ENCODE peak calls at places on chromosomes 5 and 9, in nine cellular contexts. Y is heart left ventricle; Z is CD8-positive, alpha-beta T cell; V is brain microvascular endothelial cell; H is GM12865; Q is right lobe of liver; O is mucosa of descending colon; I is nephron progenitor cell; X is IMR-90. J is an unnamed sample.

GRCh38 chr5:159899067-159900049 is 16.9 kb upstream of the ADRA1B start:
- DNase-seq in H (no peak), V (no peak), Z (no peak), Q (no peak), I (no peak), O (no peak), X (peak), Y (no peak), J (no peak)

GRCh38 chr5:96288845-96289185 is 144.2 kb downstream of the PCSK1 start:
- DNase-seq in I (no peak), H (no peak), Y (no peak), Q (no peak), V (no peak), O (no peak), Z (no peak), X (peak), J (no peak)

GRCh38 chr5:132215329-132215728 is 12.3 kb downstream of the P4HA2 start:
- DNase-seq in Z (no peak), Y (peak), I (no peak), H (no peak), O (peak), Q (peak), X (peak), V (peak), J (no peak)

GRCh38 chr9:13139641-13140171 is 139.8 kb downstream of the MPDZ start:
- DNase-seq in Y (no peak), Z (no peak), X (peak), O (no peak), H (no peak), V (peak), Q (no peak), I (no peak), J (no peak)

GRCh38 chr9:125142560-125143376 is 560 bp downstream of the SCAI start:
- DNase-seq in Z (peak), H (peak), V (no peak), O (no peak), Q (peak), I (no peak), X (no peak), Y (no peak), J (no peak)

GRCh38 chr9:127966416-127967150 is 14.2 kb downstream of the EEIG1 start:
- DNase-seq in Y (no peak), O (peak), Q (no peak), I (no peak), X (no peak), Z (no peak), H (no peak), V (no peak), J (no peak)

GRCh38 chr9:120922404-120923173 is 4.0 kb downstream of the TRAF1 start:
- DNase-seq in V (no peak), Z (no peak), X (no peak), H (peak), O (no peak), Q (no peak), Y (no peak), I (no peak), J (no peak)

GRCh38 chr5:59034498-59035186 is 451.8 kb downstream of the RAB3C start:
- DNase-seq in O (no peak), V (peak), X (peak), Y (no peak), Q (no peak), H (peak), I (no peak), Z (no peak), J (no peak)

GRCh38 chr5:114447084-114447773 is 85.4 kb downstream of the KCNN2 start:
- DNase-seq in Y (no peak), H (peak), I (no peak), Q (no peak), X (peak), O (no peak), V (no peak), Z (no peak), J (no peak)

GRCh38 chr5:168765220-168766037 is 186.3 kb upstream of the PANK3 start:
- DNase-seq in Q (no peak), Z (no peak), V (no peak), I (peak), X (no peak), O (no peak), Y (peak), H (no peak), J (no peak)

GRCh38 chr9:21395778-21396717 is 10.8 kb upstream of the IFNA2 start:
- DNase-seq in Q (peak), Z (peak), I (peak), V (no peak), Y (peak), X (no peak), H (peak), O (peak), J (no peak)

GRCh38 chr5:72159501-72159911 is 52.2 kb downstream of the MAP1B start:
- DNase-seq in Z (no peak), H (no peak), Y (no peak), V (no peak), I (no peak), Q (no peak), O (no peak), X (peak), J (no peak)

GRCh38 chr5:29587806-29588205 is 1605.7 kb upstream of the CDH6 start:
- DNase-seq in X (no peak), Z (no peak), V (no peak), Q (no peak), Y (no peak), H (no peak), O (no peak), I (no peak), J (no peak)

GRCh38 chr9:136170291-136170901 is 34.5 kb downstream of the LHX3 start:
- DNase-seq in Y (no peak), V (no peak), O (peak), X (no peak), H (peak), Z (peak), I (peak), Q (peak), J (no peak)

GRCh38 chr9:130213898-130214761 is 41.9 kb downstream of the NCS1 start:
- DNase-seq in O (no peak), X (peak), V (no peak), H (no peak), Z (no peak), Q (no peak), I (peak), Y (no peak), J (no peak)

GRCh38 chr5:95624368-95624767 is 4.5 kb downstream of the GPR150 start:
- DNase-seq in Q (no peak), I (no peak), V (no peak), H (no peak), Y (no peak), Z (no peak), O (no peak), X (no peak), J (no peak)

GRCh38 chr9:7782390-7783120 is 17.0 kb downstream of the DMAC1 start:
- DNase-seq in I (no peak), O (no peak), Y (no peak), V (no peak), Q (no peak), X (no peak), H (no peak), Z (no peak), J (no peak)

GRCh38 chr9:81499021-81499454 is 190.3 kb downstream of the TLE1 start:
- DNase-seq in V (peak), Q (no peak), O (no peak), H (no peak), I (no peak), Z (no peak), Y (no peak), X (peak), J (no peak)

GRCh38 chr5:54930736-54931135 is 54.7 kb downstream of the ESM1 start:
- DNase-seq in Q (no peak), V (no peak), H (no peak), Y (no peak), I (no peak), X (no peak), O (no peak), Z (no peak), J (no peak)

GRCh38 chr5:113043491-113043931 is 66.9 kb downstream of the DCP2 start:
- DNase-seq in Y (peak), H (no peak), I (peak), X (no peak), V (no peak), Q (peak), Z (no peak), O (no peak), J (no peak)

GRCh38 chr5:119583684-119584083 is 45.7 kb upstream of the FAM170A start:
- DNase-seq in V (peak), H (peak), X (no peak), Z (no peak), Y (no peak), Q (no peak), I (no peak), O (no peak), J (no peak)

GRCh38 chr5:34695275-34696032 is 39.3 kb downstream of the RAI14 start:
- DNase-seq in V (no peak), Q (no peak), H (peak), Z (no peak), O (no peak), Y (no peak), X (no peak), I (no peak), J (no peak)

GRCh38 chr5:180441577-180441976 is 52.6 kb upstream of the CNOT6 start:
- DNase-seq in Q (no peak), O (no peak), Z (no peak), V (no peak), X (no peak), I (no peak), H (no peak), Y (no peak), J (no peak)

GRCh38 chr5:1125030-1125357 is 13.1 kb upstream of the SLC12A7 start:
- DNase-seq in O (no peak), I (no peak), Q (no peak), Z (no peak), H (no peak), V (no peak), Y (peak), X (peak), J (no peak)

GRCh38 chr9:114343471-114344187 is 14.0 kb downstream of the ORM2 start:
- DNase-seq in Y (no peak), V (no peak), O (no peak), Q (no peak), I (no peak), Z (no peak), H (no peak), X (peak), J (no peak)

GRCh38 chr5:172765766-172766286 is 5.2 kb downstream of the DUSP1 start:
- DNase-seq in I (no peak), Y (no peak), V (peak), H (no peak), O (no peak), Z (no peak), X (peak), Q (peak), J (peak)

GRCh38 chr5:76082790-76083554 is at the start of gene SV2C:
- DNase-seq in I (peak), V (no peak), X (no peak), Q (no peak), H (peak), Y (no peak), O (peak), Z (no peak), J (no peak)

GRCh38 chr9:107462691-107463090 is 26.9 kb downstream of the KLF4 start:
- DNase-seq in H (no peak), X (no peak), O (no peak), Z (no peak), I (no peak), V (peak), Y (no peak), Q (no peak), J (no peak)

GRCh38 chr9:114551750-114552685 is 35.6 kb upstream of the ATP6V1G1 start:
- DNase-seq in H (no peak), Q (no peak), X (peak), I (peak), V (peak), O (no peak), Z (no peak), Y (no peak), J (peak)

GRCh38 chr5:88680253-88681132 is 202.5 kb downstream of the MEF2C start:
- DNase-seq in I (peak), Q (peak), X (peak), O (peak), Z (peak), H (peak), V (no peak), Y (peak), J (peak)

GRCh38 chr9:81492710-81493447 is 196.5 kb downstream of the TLE1 start:
- DNase-seq in X (peak), I (no peak), O (no peak), H (no peak), V (peak), Q (no peak), Z (no peak), Y (no peak), J (no peak)

GRCh38 chr5:156476704-156477103 is 149.7 kb downstream of the SGCD start:
- DNase-seq in O (no peak), Q (no peak), I (no peak), Y (no peak), X (no peak), Z (no peak), H (no peak), V (no peak), J (no peak)

GRCh38 chr5:375921-376871 is 54.7 kb downstream of the AHRR start:
- DNase-seq in Y (peak), V (no peak), I (no peak), Q (peak), H (no peak), X (no peak), O (peak), Z (no peak), J (peak)

GRCh38 chr9:9892217-9892616 is 720.6 kb downstream of the PTPRD start:
- DNase-seq in Q (no peak), I (no peak), H (peak), O (no peak), X (no peak), V (no peak), Z (no peak), Y (no peak), J (no peak)

GRCh38 chr9:21121079-21121478 is 20.6 kb downstream of the IFNW1 start:
- DNase-seq in Z (no peak), H (peak), Q (no peak), X (no peak), O (no peak), V (no peak), I (no peak), Y (no peak), J (no peak)

GRCh38 chr5:62268792-62269191 is 37.2 kb upstream of the KIF2A start:
- DNase-seq in Y (no peak), O (no peak), H (no peak), V (no peak), I (no peak), Q (no peak), Z (no peak), X (no peak), J (no peak)

GRCh38 chr9:130670644-130671043 is 6.2 kb downstream of the PRDM12 start:
- DNase-seq in H (no peak), Y (no peak), V (no peak), I (no peak), O (no peak), Z (no peak), X (peak), Q (no peak), J (no peak)

GRCh38 chr9:69136781-69137180 is 37.3 kb upstream of the TJP2 start:
- DNase-seq in H (no peak), Z (no peak), Q (no peak), O (no peak), Y (peak), V (no peak), X (no peak), I (no peak), J (no peak)

GRCh38 chr9:134661299-134661698 is 19.7 kb downstream of the COL5A1 start:
- DNase-seq in Y (no peak), V (no peak), H (no peak), X (no peak), I (no peak), Z (no peak), O (no peak), Q (no peak), J (no peak)

GRCh38 chr5:53219174-53219573 is 109.6 kb upstream of the MOCS2 start:
- DNase-seq in Z (no peak), Y (no peak), I (no peak), V (no peak), O (no peak), Q (no peak), H (peak), X (no peak), J (no peak)
- TF ChIP-seq CTCF in Z (no peak), Y (no peak), I (no peak), V (no peak), O (no peak), Q (no peak), H (no peak), X (no peak), J (no peak)

DNA sequence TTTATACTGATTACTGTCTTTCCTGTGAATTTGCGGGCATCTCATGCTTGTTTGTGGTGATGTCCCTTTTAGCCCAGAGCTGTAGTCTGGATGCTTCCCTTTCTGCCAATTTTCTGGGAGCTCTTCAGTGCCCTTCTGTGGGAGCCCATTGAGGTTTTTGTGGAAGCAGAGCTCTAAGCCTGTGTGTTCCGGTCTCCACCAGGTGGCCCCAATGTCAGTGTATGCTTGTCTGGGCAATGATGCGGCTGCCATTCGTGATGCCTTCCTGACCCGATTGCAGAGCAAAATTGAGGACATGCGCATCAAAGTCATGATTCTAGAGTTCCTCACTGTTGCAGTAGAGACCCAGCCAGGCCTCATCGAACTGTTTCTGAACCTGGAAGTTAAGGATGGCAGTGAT is 35.1 kb downstream of the SH3GLB2 start:
- DNase-seq in X (no peak), V (no peak), Y (no peak), Q (no peak), O (no peak), I (no peak), Z (no peak), H (no peak), J (no peak)
- TF ChIP-seq CTCF in X (peak), V (peak), Y (no peak), Q (peak), O (no peak), I (no peak), Z (no peak), H (no peak), J (no peak)

GRCh38 chr5:110054240-110054639 is 364.5 kb downstream of the MAN2A1 start:
- DNase-seq in O (no peak), H (peak), X (peak), I (no peak), V (peak), Q (no peak), Z (peak), Y (peak), J (no peak)
- TF ChIP-seq CTCF in O (no peak), H (peak), X (no peak), I (no peak), V (peak), Q (no peak), Z (peak), Y (no peak), J (no peak)

DNA sequence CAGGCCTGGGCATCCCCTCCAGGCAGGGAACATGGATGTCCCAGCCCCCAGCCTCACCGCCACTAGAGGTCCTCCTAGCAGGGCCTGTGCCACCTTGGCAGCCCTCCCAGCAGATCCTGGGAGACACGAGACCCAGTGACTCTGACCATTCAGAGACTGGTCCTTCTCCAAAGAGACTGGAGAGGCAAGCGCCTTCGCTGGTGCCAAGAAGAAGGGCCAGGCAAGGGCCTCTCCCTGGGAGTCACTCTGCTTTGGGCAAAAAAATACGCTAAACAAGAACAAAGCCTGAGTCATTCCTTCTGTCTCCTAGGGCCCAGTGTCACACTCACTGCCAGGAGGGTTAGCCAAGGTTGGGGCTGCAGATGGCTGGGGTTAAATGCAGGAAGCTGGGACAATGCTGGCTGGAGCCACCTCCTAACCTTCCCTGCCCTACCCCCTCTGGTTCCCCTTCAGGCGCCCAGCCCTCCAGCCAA is 35.3 kb upstream of the SMIM23 start:
- DNase-seq in Z (no peak), X (peak), O (peak), Y (peak), V (peak), I (no peak), Q (no peak), H (no peak), J (no peak)
- TF ChIP-seq CTCF in Z (no peak), X (no peak), O (no peak), Y (no peak), V (peak), I (no peak), Q (peak), H (no peak), J (no peak)

GRCh38 chr5:170338933-170339779 is 41.6 kb upstream of the LCP2 start:
- DNase-seq in I (no peak), H (peak), V (no peak), X (no peak), Z (peak), O (no peak), Q (no peak), Y (no peak), J (peak)
- TF ChIP-seq CTCF in I (no peak), H (peak), V (no peak), X (no peak), Z (peak), O (no peak), Q (peak), Y (peak), J (peak)

GRCh38 chr5:53201746-53202145 is 92.2 kb upstream of the MOCS2 start:
- DNase-seq in I (no peak), O (no peak), Z (no peak), Y (no peak), H (no peak), X (no peak), V (no peak), Q (no peak), J (no peak)
- TF ChIP-seq CTCF in I (no peak), O (no peak), Z (no peak), Y (no peak), H (peak), X (no peak), V (peak), Q (peak), J (no peak)

GRCh38 chr9:117414220-117414905 is 494 bp downstream of the ASTN2 start:
- DNase-seq in V (peak), H (peak), Y (no peak), Q (peak), X (no peak), I (peak), Z (no peak), O (no peak), J (no peak)
- TF ChIP-seq CTCF in V (no peak), H (no peak), Y (no peak), Q (no peak), X (no peak), I (no peak), Z (no peak), O (no peak), J (no peak)

GRCh38 chr5:151718653-151719052 is 31.9 kb upstream of the SPARC start:
- DNase-seq in V (peak), O (no peak), Q (no peak), Y (no peak), I (no peak), X (peak), Z (no peak), H (no peak), J (no peak)
- TF ChIP-seq CTCF in V (no peak), O (no peak), Q (no peak), Y (no peak), I (no peak), X (no peak), Z (no peak), H (no peak), J (no peak)

J was measured in CD14-positive monocyte.